ENCODE peak calls at places on chromosomes 11 and 22, in seven cellular contexts. B, Q, I, P, Y, F and C are unnamed samples.
A peak's percentile ranks its signal among the peaks of the same experiment; 100 is the strongest.

GRCh38 chr22:45268167-45268957 is 16.4 kb upstream of the UPK3A start:
- DNase-seq in F (no peak), P (no peak), Q (peak; percentile 36), Y (peak; percentile 40), I (no peak), B (no peak), C (no peak)

GRCh38 chr22:50053861-50054260 is 4.2 kb downstream of the TTLL8 start:
- DNase-seq in F (no peak), B (no peak), Q (no peak), P (no peak), I (peak; percentile 17), Y (no peak), C (no peak)

GRCh38 chr11:76620471-76620870 is 50.1 kb downstream of the LRRC32 start:
- DNase-seq in P (no peak), F (no peak), Y (no peak), I (no peak), Q (no peak), B (peak; percentile 89), C (no peak)

GRCh38 chr11:63915961-63916836 is 765 bp downstream of the RCOR2 start:
- DNase-seq in Y (no peak), F (peak; percentile 70), P (peak; percentile 56), B (no peak), I (no peak), Q (peak; percentile 37), C (no peak)

GRCh38 chr11:66852466-66853241 is 4.2 kb upstream of the LRFN4 start:
- DNase-seq in B (no peak), P (no peak), Q (no peak), F (no peak), Y (no peak), I (peak; percentile 54), C (no peak)

GRCh38 chr11:19291064-19291463 is 50.3 kb upstream of the E2F8 start:
- DNase-seq in P (no peak), Q (no peak), I (no peak), B (no peak), F (no peak), Y (no peak), C (no peak)

GRCh38 chr11:83520849-83521248 is 234.7 kb upstream of the CCDC90B start:
- DNase-seq in Q (peak; percentile 30), Y (no peak), F (no peak), B (no peak), I (no peak), P (no peak), C (no peak)

GRCh38 chr22:46273432-46274148 is 5.8 kb downstream of the TTC38 start:
- DNase-seq in F (no peak), Y (no peak), B (no peak), I (no peak), Q (no peak), P (no peak), C (no peak)

GRCh38 chr11:75406338-75406777 is 7.0 kb downstream of the RPS3 start:
- DNase-seq in I (no peak), Q (no peak), F (no peak), P (no peak), B (peak; percentile 87), Y (no peak), C (no peak)

GRCh38 chr22:36922097-36922608 is 8.7 kb downstream of the CSF2RB start:
- DNase-seq in I (no peak), P (no peak), Q (no peak), B (no peak), Y (no peak), F (no peak), C (no peak)

GRCh38 chr11:60700689-60701508 is 1.5 kb downstream of the MS4A8 start:
- DNase-seq in I (no peak), P (no peak), F (no peak), Y (no peak), B (no peak), Q (peak; percentile 40), C (no peak)

GRCh38 chr11:3903207-3903896 is 47.9 kb downstream of the STIM1 start:
- DNase-seq in Q (no peak), Y (no peak), F (no peak), P (no peak), I (no peak), B (no peak), C (no peak)

GRCh38 chr11:90251599-90251998 is 28.8 kb upstream of the CHORDC1 start:
- DNase-seq in P (no peak), Y (no peak), I (no peak), F (no peak), B (no peak), Q (no peak), C (no peak)

GRCh38 chr22:39994046-39994565 is 648 bp upstream of the FAM83F start:
- DNase-seq in Y (no peak), I (no peak), Q (no peak), F (no peak), P (no peak), B (peak; percentile 25), C (no peak)

GRCh38 chr11:100188137-100188783 is 498.8 kb upstream of the ARHGAP42 start:
- DNase-seq in I (peak; percentile 30), Q (no peak), Y (no peak), B (no peak), P (no peak), F (no peak), C (no peak)

GRCh38 chr11:107929611-107930200 is 1.5 kb downstream of the RAB39A start:
- DNase-seq in P (no peak), Y (no peak), Q (no peak), I (no peak), B (no peak), F (no peak), C (no peak)

GRCh38 chr11:128424867-128425285 is 162.5 kb downstream of the ETS1 start:
- DNase-seq in F (peak; percentile 72), P (no peak), B (peak; percentile 66), I (peak; percentile 58), Q (peak; percentile 35), Y (no peak), C (peak; percentile 19)

GRCh38 chr11:125903753-125904659 is at the start of gene DDX25:
- DNase-seq in F (no peak), Q (no peak), P (no peak), I (no peak), B (no peak), Y (no peak), C (no peak)

GRCh38 chr11:32489464-32489863 is 54.1 kb upstream of the WT1 start:
- DNase-seq in Q (no peak), I (no peak), B (no peak), F (no peak), P (no peak), Y (no peak), C (no peak)

GRCh38 chr11:68932933-68933577 is 29.4 kb downstream of the IGHMBP2 start:
- DNase-seq in Q (no peak), Y (no peak), F (no peak), B (no peak), I (no peak), P (no peak), C (no peak)

GRCh38 chr11:13685461-13686108 is 17.1 kb downstream of the FAR1 start:
- DNase-seq in F (no peak), P (no peak), I (no peak), Y (no peak), Q (no peak), B (peak; percentile 15), C (no peak)

GRCh38 chr11:68727783-68728182 is 23.5 kb downstream of the TESMIN start:
- DNase-seq in F (no peak), P (no peak), B (peak; percentile 8), Y (no peak), Q (no peak), I (no peak), C (no peak)

GRCh38 chr11:45252134-45252856 is 33.8 kb downstream of the SYT13 start:
- DNase-seq in Q (peak; percentile 80), P (peak; percentile 56), Y (no peak), I (no peak), F (peak; percentile 69), B (peak; percentile 7), C (peak; percentile 53)

GRCh38 chr11:109728056-109728455 is 306.1 kb downstream of the C11orf87 start:
- DNase-seq in B (no peak), I (no peak), F (no peak), Y (no peak), Q (no peak), P (no peak), C (no peak)

GRCh38 chr11:62922653-62923371 is 1.6 kb upstream of the CHRM1 start:
- DNase-seq in P (no peak), B (no peak), I (no peak), Y (no peak), Q (no peak), F (no peak), C (no peak)

GRCh38 chr22:22371031-22371541 is 126.5 kb downstream of the VPREB1 start:
- DNase-seq in Y (no peak), Q (no peak), F (peak; percentile 43), B (no peak), P (peak; percentile 29), I (no peak), C (no peak)
- TF ChIP-seq CTCF in Y (no peak), Q (no peak), F (no peak), B (no peak), P (peak; percentile 8), I (no peak), C (no peak)

GRCh38 chr22:20107471-20107901 is 8.4 kb upstream of the RANBP1 start:
- DNase-seq in P (no peak), I (peak; percentile 26), Y (no peak), Q (no peak), F (peak; percentile 6), B (no peak), C (no peak)

GRCh38 chr22:20105456-20106204 is 10.3 kb upstream of the RANBP1 start:
- DNase-seq in F (peak; percentile 15), B (no peak), Q (no peak), P (no peak), Y (no peak), I (peak; percentile 33), C (no peak)

GRCh38 chr22:20107951-20108756 is 7.8 kb upstream of the RANBP1 start:
- DNase-seq in B (no peak), Q (no peak), I (peak; percentile 46), F (peak; percentile 13), P (no peak), Y (no peak), C (no peak)

GRCh38 chr22:20106849-20107237 is 9.1 kb upstream of the RANBP1 start:
- DNase-seq in Y (no peak), B (no peak), Q (no peak), I (peak; percentile 40), F (peak; percentile 13), P (no peak), C (no peak)

GRCh38 chr22:20106205-20106848 is 9.6 kb upstream of the RANBP1 start:
- DNase-seq in P (no peak), F (peak; percentile 13), Q (no peak), I (peak; percentile 41), B (no peak), Y (no peak), C (no peak)
- TF ChIP-seq POLR2A in P (no peak), F (no peak), Q (no peak), I (no peak), B (no peak), Y (no peak), C (no peak)

DNA sequence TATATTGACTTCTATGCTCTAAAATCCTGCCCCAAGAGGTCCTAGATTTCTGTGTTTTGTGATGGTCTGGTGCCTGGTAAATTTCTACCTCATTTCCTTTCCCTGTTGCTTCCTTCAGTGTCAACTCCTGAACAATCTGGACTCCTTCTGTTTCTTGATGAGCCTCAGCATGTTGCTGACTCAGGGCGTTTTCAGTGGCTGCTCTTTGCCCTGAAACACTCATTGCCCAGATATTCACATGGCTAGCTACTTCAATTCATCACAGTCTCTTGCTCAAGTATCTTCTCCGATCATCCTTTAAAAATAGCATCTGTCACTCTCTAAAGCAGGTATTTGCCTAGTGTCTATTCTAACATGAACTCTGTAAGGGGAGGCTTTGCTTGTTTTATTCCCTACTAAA is 526.3 kb upstream of the RAG2 start:
- DNase-seq in B (no peak), P (no peak), F (no peak), I (no peak), Y (no peak), Q (no peak), C (no peak)
- H3K4me1 ChIP-seq in B (no peaks in the 10 kb centered on the region), P (no peaks in the 10 kb centered on the region), F (no peaks in the 10 kb centered on the region), I (no peaks in the 10 kb centered on the region), Y (no peaks in the 10 kb centered on the region), Q (no peaks in the 10 kb centered on the region), C (no peaks in the 10 kb centered on the region)

GRCh38 chr22:30490399-30490798 is 15.1 kb downstream of the SEC14L4 start:
- DNase-seq in B (no peak), I (peak; percentile 27), Q (no peak), Y (no peak), P (no peak), F (no peak), C (no peak)
- TF ChIP-seq CTCF in B (peak; percentile 19), I (no peak), Q (no peak), Y (no peak), P (no peak), F (no peak), C (no peak)